ENCODE peak calls at places on chromosome 10, in six cellular contexts. K, E, H, Y, Z and S are unnamed samples.

GRCh38 chr10:63553031-63553430 is 31.8 kb downstream of the REEP3 start:
- DNase-seq in E (no peak), H (no peak), Y (no peak), K (no peak), Z (no peak), S (no peak)

GRCh38 chr10:77835669-77836086 is 90.9 kb downstream of the DLG5 start:
- DNase-seq in K (peak; percentile 36), E (no peak), Y (no peak), H (no peak), Z (no peak), S (peak; percentile 58)

GRCh38 chr10:31395695-31396094 is 76.7 kb downstream of the ZEB1 start:
- DNase-seq in H (no peak), K (no peak), Y (no peak), Z (no peak), E (no peak), S (no peak)

GRCh38 chr10:42428534-42428933 is 209.8 kb downstream of the ZNF33B start:
- DNase-seq in H (no peak), E (no peak), Y (no peak), K (no peak), Z (no peak), S (no peak)

GRCh38 chr10:22712246-22712958 is 2.0 kb downstream of the PIP4K2A start:
- DNase-seq in H (no peak), K (no peak), Y (no peak), Z (no peak), E (no peak), S (no peak)

GRCh38 chr10:80493482-80494021 is 39.4 kb downstream of the TSPAN14 start:
- DNase-seq in E (no peak), Z (no peak), H (no peak), Y (no peak), K (no peak), S (no peak)

GRCh38 chr10:48608279-48608681 is 3.4 kb upstream of the ARHGAP22 start:
- DNase-seq in Y (no peak), E (no peak), H (peak; percentile 25), Z (no peak), K (no peak), S (no peak)

GRCh38 chr10:71693377-71693776 is 26.2 kb downstream of the C10orf105 start:
- DNase-seq in K (no peak), E (no peak), H (peak; percentile 31), Y (no peak), Z (no peak), S (no peak)

GRCh38 chr10:117137911-117138642 is at the start of gene VAX1:
- DNase-seq in Z (no peak), H (no peak), E (no peak), K (no peak), Y (no peak), S (no peak)

GRCh38 chr10:98446656-98447221 is at the start of gene HPS1:
- DNase-seq in K (peak; percentile 86), Y (peak; percentile 62), H (peak; percentile 83), Z (peak; percentile 75), E (peak; percentile 62), S (peak; percentile 93)

GRCh38 chr10:63522129-63522687 is 1.0 kb downstream of the REEP3 start:
- DNase-seq in Z (no peak), K (no peak), Y (no peak), E (no peak), H (no peak), S (no peak)

GRCh38 chr10:33876547-33877400 is 542.3 kb upstream of the NRP1 start:
- DNase-seq in E (no peak), K (no peak), Z (no peak), Y (no peak), H (peak; percentile 13), S (no peak)

GRCh38 chr10:49115796-49116508 is 630 bp upstream of the VSTM4 start:
- DNase-seq in K (no peak), Y (no peak), Z (peak; percentile 19), E (no peak), H (no peak), S (no peak)

GRCh38 chr10:22723343-22723779 is 9.0 kb upstream of the PIP4K2A start:
- DNase-seq in H (no peak), K (no peak), E (no peak), Y (no peak), Z (no peak), S (no peak)